ENCODE peak calls at places on chromosomes 1 and 21, in four cellular contexts. M is transverse colon, C is ovary, K is H1. Q is an unnamed sample.
A peak's percentile ranks its signal among the peaks of the same experiment; 100 is the strongest.

GRCh38 chr1:12142141-12142823 is 24.5 kb upstream of the TNFRSF1B start:
- DNase-seq in M (no peak), C (peak; percentile 14), K (no peak), Q (no peak)

GRCh38 chr1:176515310-176515709 is 52.3 kb downstream of the PAPPA2 start:
- DNase-seq in M (no peak), C (no peak), K (no peak), Q (no peak)

GRCh38 chr1:81799939-81800740 is 594 bp upstream of the ADGRL2 start:
- DNase-seq in M (peak; percentile 23), C (peak; percentile 76), K (no peak), Q (peak; percentile 72)

GRCh38 chr1:42658880-42659337 is 686 bp downstream of the PPIH start:
- DNase-seq in M (no peak), C (no peak), K (no peak), Q (no peak)

GRCh38 chr1:79304131-79304530 is 297.6 kb upstream of the ADGRL4 start:
- DNase-seq in M (no peak), C (no peak), K (no peak), Q (no peak)

GRCh38 chr1:11594222-11594621 is 60.0 kb downstream of the FBXO2 start:
- DNase-seq in M (no peak), C (no peak), K (peak; percentile 23), Q (no peak)

GRCh38 chr1:42259059-42259738 is 75.8 kb downstream of the FOXJ3 start:
- DNase-seq in M (no peak), C (no peak), K (no peak), Q (no peak)

GRCh38 chr1:68346192-68346808 is 103.5 kb downstream of the RPE65 start:
- DNase-seq in M (no peak), C (no peak), K (no peak), Q (no peak)

GRCh38 chr21:45992311-45993209 is 11.0 kb downstream of the COL6A1 start:
- DNase-seq in M (no peak), C (peak; percentile 29), K (no peak), Q (peak; percentile 45)

GRCh38 chr1:101781437-101781836 is 215.3 kb downstream of the OLFM3 start:
- DNase-seq in M (no peak), C (no peak), K (no peak), Q (no peak)

GRCh38 chr1:163661386-163661785 is 339.6 kb downstream of the NUF2 start:
- DNase-seq in M (no peak), C (no peak), K (no peak), Q (no peak)

GRCh38 chr1:21139601-21140000 is 37.1 kb downstream of the EIF4G3 start:
- DNase-seq in M (no peak), C (peak; percentile 37), K (no peak), Q (peak; percentile 80)

GRCh38 chr1:41658444-41659158 is 174.1 kb upstream of the EDN2 start:
- DNase-seq in M (no peak), C (no peak), K (no peak), Q (no peak)

GRCh38 chr1:223720987-223721591 is 8.8 kb downstream of the CAPN2 start:
- DNase-seq in M (peak; percentile 70), C (peak; percentile 65), K (no peak), Q (no peak)

GRCh38 chr1:27491748-27492700 is 2.1 kb upstream of the WASF2 start:
- DNase-seq in M (peak; percentile 35), C (peak; percentile 51), K (no peak), Q (peak; percentile 57)

GRCh38 chr1:33298623-33299277 is 22.1 kb downstream of the A3GALT2 start:
- DNase-seq in M (peak; percentile 76), C (peak; percentile 70), K (peak; percentile 38), Q (peak; percentile 78)

GRCh38 chr21:35048706-35049617 is at the start of gene RUNX1:
- DNase-seq in M (peak; percentile 63), C (no peak), K (no peak), Q (peak; percentile 62)

GRCh38 chr1:201982082-201982922 is at the start of gene RNPEP:
- DNase-seq in M (peak; percentile 85), C (peak; percentile 79), K (no peak), Q (peak; percentile 88)

GRCh38 chr21:25850126-25850831 is 115.5 kb downstream of the GABPA start:
- DNase-seq in M (no peak), C (no peak), K (no peak), Q (no peak)

GRCh38 chr1:179142889-179143299 is 61.0 kb downstream of the TOR3A start:
- DNase-seq in M (no peak), C (no peak), K (no peak), Q (no peak)

GRCh38 chr21:36260030-36260787 is 59.8 kb upstream of the MORC3 start:
- DNase-seq in M (peak; percentile 41), C (peak; percentile 59), K (no peak), Q (no peak)

GRCh38 chr1:14970115-14970798 is 183.3 kb upstream of the TMEM51 start:
- DNase-seq in M (peak; percentile 26), C (peak; percentile 77), K (no peak), Q (peak; percentile 67)

GRCh38 chr1:217562229-217562878 is 68.5 kb downstream of the GPATCH2 start:
- DNase-seq in M (no peak), C (no peak), K (no peak), Q (no peak)

GRCh38 chr21:33655591-33656221 is 13.4 kb downstream of the ITSN1 start:
- DNase-seq in M (no peak), C (no peak), K (no peak), Q (no peak)

GRCh38 chr1:223756002-223756775 is 43.9 kb downstream of the CAPN2 start:
- DNase-seq in M (no peak), C (no peak), K (no peak), Q (no peak)

GRCh38 chr1:205442051-205442721 is 13.7 kb downstream of the BLACAT1 start:
- DNase-seq in M (no peak), C (no peak), K (no peak), Q (peak; percentile 35)

GRCh38 chr1:21342961-21343838 is 52.9 kb upstream of the ECE1 start:
- DNase-seq in M (peak; percentile 11), C (no peak), K (no peak), Q (no peak)

DNA sequence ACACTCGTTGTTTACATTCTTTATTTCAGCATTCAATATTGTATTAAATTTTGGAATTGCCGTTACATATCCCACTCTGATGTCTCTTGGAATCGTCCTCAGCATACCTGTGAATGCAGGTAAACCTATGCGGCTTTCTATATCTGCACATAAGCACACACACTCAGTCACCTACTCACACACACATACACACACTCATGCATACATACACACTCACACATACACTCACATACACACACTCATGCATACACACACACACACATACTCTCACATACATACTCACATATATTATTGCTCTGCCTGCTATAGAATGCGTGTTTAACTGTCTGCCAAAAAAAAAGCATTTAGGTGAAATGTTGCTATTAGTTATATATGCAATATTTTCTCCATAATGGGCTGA is 53.2 kb upstream of the COA6 start:
- DNase-seq in M (no peak), C (no peak), K (no peak), Q (no peak)
- H3K27me3 ChIP-seq in M (peaks cover 16% of the 10 kb centered on the region), C (no peaks in the 10 kb centered on the region), K (no peaks in the 10 kb centered on the region), Q (peaks cover 23% of the 10 kb centered on the region)

DNA sequence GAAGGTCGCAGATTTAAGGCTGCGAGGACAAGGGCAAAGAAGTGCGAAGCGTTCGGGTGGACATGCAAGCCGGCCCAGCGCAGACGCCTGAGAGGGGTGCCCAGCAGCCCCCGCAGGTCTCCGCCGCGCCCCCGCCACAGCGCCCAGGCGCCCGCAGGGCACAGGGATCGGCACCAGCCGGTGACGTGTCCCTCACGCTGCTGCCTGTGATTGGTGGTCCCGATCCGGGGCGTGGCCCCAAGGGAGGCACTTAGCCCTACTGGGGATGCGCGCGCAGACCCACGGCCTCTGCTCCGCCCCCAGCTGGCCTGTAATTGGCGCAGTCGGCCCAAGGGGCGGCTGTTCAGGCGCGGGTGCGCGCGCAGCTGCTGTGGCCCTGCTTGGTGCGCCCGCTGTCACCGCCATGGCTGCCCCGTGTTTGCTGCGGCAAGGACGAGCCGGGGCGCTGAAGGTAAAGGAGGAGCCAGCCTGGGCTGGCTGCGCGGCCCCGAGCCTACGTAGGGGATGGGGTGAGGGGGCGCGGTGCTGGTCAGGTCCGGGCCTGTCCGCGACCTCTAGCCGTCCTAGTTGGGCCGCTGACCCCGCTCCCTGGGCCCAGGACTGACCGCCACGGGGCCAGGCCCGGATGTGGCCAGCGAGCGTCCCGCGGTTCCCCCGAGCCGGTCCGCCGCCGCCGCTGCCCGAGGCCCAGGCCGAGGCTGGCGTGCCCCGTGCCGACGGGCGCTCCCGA is at the start of gene NDUFV3:
- DNase-seq in M (peak; percentile 100), C (peak; percentile 100), K (peak; percentile 96), Q (peak; percentile 100)
- TF ChIP-seq CTCF in M (no peak), C (no peak), K (no peak), Q (peak; percentile 21)

GRCh38 chr1:110487676-110488075 is 31.3 kb downstream of the KCNA10 start:
- DNase-seq in M (no peak), C (no peak), K (no peak), Q (no peak)
- TF ChIP-seq POLR2A in M (no peak), C (no peak), K (no peak), Q (no peak)

GRCh38 chr1:30798389-30798951 is 40.9 kb upstream of the LAPTM5 start:
- DNase-seq in M (peak; percentile 51), C (no peak), K (no peak), Q (peak; percentile 42)
- H3K27me3 ChIP-seq in M (no peaks in the 10 kb centered on the region), C (no peaks in the 10 kb centered on the region), K (peaks cover 6% of the 10 kb centered on the region), Q (no peaks in the 10 kb centered on the region)

DNA sequence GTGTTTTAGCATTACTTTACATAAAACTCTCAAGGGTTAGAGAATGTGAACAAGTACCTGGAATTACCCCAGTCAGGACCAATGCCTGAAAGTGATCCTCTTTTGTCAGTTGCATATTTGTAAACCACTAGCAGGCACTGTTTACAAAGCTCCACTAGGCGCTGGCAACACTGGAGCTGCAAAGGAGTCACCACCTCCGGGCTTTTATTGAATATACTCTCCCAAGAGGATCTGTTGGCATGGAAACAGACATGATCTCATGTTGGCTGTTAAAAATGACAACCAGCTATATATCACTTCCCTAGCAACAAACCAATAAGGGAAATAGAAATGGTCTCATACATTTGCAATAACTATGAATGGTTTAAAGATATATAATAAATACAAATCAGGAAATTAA is 116.0 kb downstream of the TTLL7 start:
- DNase-seq in M (peak; percentile 14), C (no peak), K (no peak), Q (peak; percentile 22)
- TF ChIP-seq CTCF in M (no peak), C (no peak), K (peak; percentile 49), Q (no peak)

GRCh38 chr1:19311931-19312781 is at the start of the genes AKR7A2 and SLC66A1:
- DNase-seq in M (peak; percentile 95), C (peak; percentile 93), K (peak; percentile 60), Q (peak; percentile 95)
- TF ChIP-seq POLR2A in M (peak; percentile 54), C (peak; percentile 65), K (no peak), Q (no peak)

Q was measured in heart left ventricle.